ENCODE peak calls at places on chromosome 1, in four cellular contexts. A is mucosa of gallbladder; M is NCI-H510A; G is stimulated activated CD4-positive, alpha-beta T cell treated with anti-CD3 and anti-CD28 coated beads, Interleukin-2, amount 100 ng/mL, for 48 hours. T is an unnamed sample.

GRCh38 chr1:67749844-67750689 is 65.1 kb downstream of the GADD45A start:
- DNase-seq in A (peak), M (no peak), G (no peak), T (no peak)

GRCh38 chr1:205430631-205431305 is 8.9 kb upstream of the LEMD1 start:
- DNase-seq in A (peak), M (no peak), G (peak), T (no peak)

GRCh38 chr1:176469450-176469985 is 6.5 kb downstream of the PAPPA2 start:
- DNase-seq in A (peak), M (no peak), G (no peak), T (no peak)

GRCh38 chr1:234840843-234841242 is 230.9 kb upstream of the IRF2BP2 start:
- DNase-seq in A (no peak), M (no peak), G (no peak), T (no peak)

GRCh38 chr1:193264313-193265065 is 78.1 kb upstream of the B3GALT2 start:
- DNase-seq in A (no peak), M (no peak), G (no peak), T (no peak)

GRCh38 chr1:100305954-100306353 is 39.9 kb downstream of the RTCA start:
- DNase-seq in A (no peak), M (no peak), G (no peak), T (no peak)

GRCh38 chr1:212286437-212287131 is 1.4 kb downstream of the PPP2R5A start:
- DNase-seq in A (no peak), M (no peak), G (no peak), T (peak)

GRCh38 chr1:74245168-74245753 is 10.1 kb downstream of the TNNI3K start:
- DNase-seq in A (no peak), M (no peak), G (no peak), T (no peak)

GRCh38 chr1:89576016-89576415 is 51.4 kb downstream of the LRRC8B start:
- DNase-seq in A (no peak), M (no peak), G (no peak), T (no peak)

GRCh38 chr1:225454733-225455132 is 26.9 kb upstream of the LBR start:
- DNase-seq in A (no peak), M (no peak), G (peak), T (peak)

T was measured in Kasumi-1.